ENCODE peak calls at places on chromosomes 2 and 18, in six cellular contexts. J is pancreas, P is HepG2, D is T-helper 1 cell, U is pulmonary artery endothelial cell, Q is fibroblast of lung. F is an unnamed sample.

GRCh38 chr18:79792096-79792987 is 5.4 kb upstream of the KCNG2 start:
- DNase-seq in D (no peak), P (no peak), J (no peak), U (no peak), Q (no peak), F (no peak)

GRCh38 chr2:59025157-59025757 is 784.1 kb upstream of the FANCL start:
- DNase-seq in J (peak; percentile 26), P (peak; percentile 13), U (no peak), D (no peak), Q (peak; percentile 36), F (peak; percentile 35)

GRCh38 chr18:22285299-22286140 is 116.1 kb downstream of the GATA6 start:
- DNase-seq in J (no peak), D (no peak), U (no peak), P (peak; percentile 47), Q (no peak), F (no peak)

GRCh38 chr2:38174646-38175096 is 98.7 kb upstream of the CYP1B1 start:
- DNase-seq in J (no peak), P (no peak), Q (peak; percentile 99), U (no peak), D (no peak), F (peak; percentile 93)

GRCh38 chr2:18771212-18771611 is 181.8 kb upstream of the NT5C1B start:
- DNase-seq in D (no peak), P (peak; percentile 46), J (no peak), Q (no peak), U (no peak), F (no peak)

GRCh38 chr2:28333606-28334526 is 58.8 kb upstream of the FOSL2 start:
- DNase-seq in J (no peak), U (no peak), P (no peak), Q (peak; percentile 41), D (no peak), F (no peak)

GRCh38 chr18:60188943-60189342 is 183.6 kb downstream of the MC4R start:
- DNase-seq in P (no peak), Q (no peak), J (no peak), D (no peak), U (no peak), F (no peak)

GRCh38 chr2:144412727-144413126 is 107.2 kb downstream of the ZEB2 start:
- DNase-seq in P (no peak), J (no peak), Q (peak; percentile 66), D (no peak), U (no peak), F (peak; percentile 37)

GRCh38 chr2:161122772-161123530 is 37.3 kb upstream of the TANK start:
- DNase-seq in Q (peak; percentile 92), U (peak; percentile 81), D (peak; percentile 78), J (no peak), P (peak; percentile 87), F (peak; percentile 91)

GRCh38 chr18:55500316-55501086 is 87.5 kb downstream of the TCF4 start:
- DNase-seq in J (no peak), D (no peak), P (no peak), U (peak; percentile 49), Q (peak; percentile 86), F (peak; percentile 90)

GRCh38 chr18:21557607-21558253 is 42.8 kb downstream of the ESCO1 start:
- DNase-seq in D (no peak), J (no peak), U (no peak), Q (no peak), P (no peak), F (no peak)

GRCh38 chr2:122261923-122262322 is 506.5 kb downstream of the TSN start:
- DNase-seq in D (no peak), P (no peak), Q (no peak), U (no peak), J (no peak), F (no peak)